ENCODE peak calls at places on chromosome 5, in eight cellular contexts. B, J, Z, S, H, V, M and Y are unnamed samples.

GRCh38 chr5:169831331-169831730 is 149.0 kb downstream of the INSYN2B start:
- DNase-seq in V (no peak), Z (no peak), B (no peak), H (no peak), J (peak), M (no peak), S (no peak), Y (no peak)

GRCh38 chr5:157463621-157464407 is 3.8 kb downstream of the NIPAL4 start:
- DNase-seq in V (no peak), J (peak), B (peak), Z (no peak), S (no peak), H (peak), M (no peak), Y (no peak)

GRCh38 chr5:113043491-113043931 is 66.9 kb downstream of the DCP2 start:
- DNase-seq in M (peak), J (peak), V (peak), B (peak), H (no peak), Z (no peak), S (peak), Y (no peak)

GRCh38 chr5:172946146-172946545 is 13.1 kb upstream of the RPL26L1 start:
- DNase-seq in Z (no peak), B (no peak), V (no peak), S (no peak), H (no peak), J (no peak), M (no peak), Y (no peak)

GRCh38 chr5:122121782-122122465 is 7.4 kb upstream of the ZNF474 start:
- DNase-seq in M (no peak), S (no peak), V (no peak), B (no peak), Z (no peak), J (no peak), H (no peak), Y (no peak)

GRCh38 chr5:10702911-10703491 is 58.0 kb downstream of the DAP start:
- DNase-seq in V (no peak), B (no peak), J (peak), Z (no peak), M (no peak), S (no peak), H (no peak), Y (no peak)

GRCh38 chr5:103561670-103562069 is 919 bp downstream of the NUDT12 start:
- DNase-seq in H (no peak), J (peak), S (no peak), V (no peak), B (no peak), Z (no peak), M (no peak), Y (no peak)

GRCh38 chr5:72378636-72379289 is 58.6 kb downstream of the PTCD2 start:
- DNase-seq in B (no peak), J (peak), S (no peak), Z (no peak), H (peak), V (no peak), M (no peak), Y (no peak)

GRCh38 chr5:130666462-130666861 is 498.6 kb downstream of the HINT1 start:
- DNase-seq in H (no peak), Z (no peak), M (no peak), V (no peak), S (no peak), B (no peak), J (no peak), Y (no peak)

GRCh38 chr5:15501057-15501791 is 1.2 kb downstream of the FBXL7 start:
- DNase-seq in M (no peak), Z (no peak), B (peak), S (peak), H (peak), V (peak), J (peak), Y (peak)

GRCh38 chr5:6496207-6496584 is 47.5 kb downstream of the UBE2QL1 start:
- DNase-seq in V (no peak), Z (peak), J (no peak), H (no peak), S (no peak), B (no peak), M (no peak), Y (peak)

GRCh38 chr5:133467325-133467700 is 145.0 kb downstream of the FSTL4 start:
- DNase-seq in J (no peak), V (no peak), M (no peak), Z (no peak), B (no peak), S (no peak), H (no peak), Y (no peak)

GRCh38 chr5:12312343-12312742 is 408.1 kb upstream of the CTNND2 start:
- DNase-seq in V (no peak), S (no peak), J (no peak), Z (no peak), H (no peak), M (no peak), B (no peak), Y (no peak)

GRCh38 chr5:142222881-142223558 is 101.8 kb downstream of the SPRY4 start:
- DNase-seq in B (no peak), M (no peak), H (no peak), S (no peak), V (no peak), J (no peak), Z (no peak), Y (no peak)

GRCh38 chr5:1174122-1174936 is 27.1 kb upstream of the SLC6A19 start:
- DNase-seq in H (peak), B (no peak), M (no peak), S (peak), Z (peak), V (peak), J (peak), Y (peak)

GRCh38 chr5:646396-647201 is 34.5 kb downstream of the CEP72 start:
- DNase-seq in J (peak), M (no peak), V (no peak), B (no peak), H (no peak), Z (no peak), S (no peak), Y (no peak)

GRCh38 chr5:102663771-102664530 is 91.2 kb upstream of the PAM start:
- DNase-seq in V (no peak), S (no peak), B (no peak), Z (no peak), M (no peak), J (no peak), H (no peak), Y (no peak)

GRCh38 chr5:170863646-170864045 is 1.8 kb downstream of the RANBP17 start:
- DNase-seq in S (no peak), J (peak), M (no peak), V (no peak), H (no peak), Z (no peak), B (no peak), Y (no peak)

GRCh38 chr5:164119806-164120440 is 614.5 kb downstream of the MAT2B start:
- DNase-seq in S (no peak), H (no peak), J (peak), B (no peak), M (no peak), V (peak), Z (no peak), Y (no peak)

GRCh38 chr5:84088996-84089395 is 295.7 kb downstream of the EDIL3 start:
- DNase-seq in M (no peak), S (no peak), Z (no peak), V (no peak), H (no peak), J (peak), B (no peak), Y (peak)

GRCh38 chr5:172189693-172190296 is 1.8 kb upstream of the STK10 start:
- DNase-seq in M (no peak), S (no peak), J (no peak), Z (no peak), B (no peak), V (no peak), H (no peak), Y (no peak)

GRCh38 chr5:149228610-149229297 is 42.9 kb upstream of the AFAP1L1 start:
- DNase-seq in J (peak), S (no peak), Z (no peak), H (peak), B (no peak), M (no peak), V (no peak), Y (no peak)

GRCh38 chr5:175885813-175886212 is 14.4 kb downstream of the CPLX2 start:
- DNase-seq in Z (no peak), B (no peak), V (no peak), M (no peak), J (peak), S (no peak), H (no peak), Y (no peak)

GRCh38 chr5:153404747-153405146 is 85.7 kb upstream of the GRIA1 start:
- DNase-seq in H (no peak), B (no peak), Z (no peak), S (no peak), M (no peak), V (peak), J (no peak), Y (no peak)

GRCh38 chr5:62466228-62466627 is 53.7 kb downstream of the IPO11 start:
- DNase-seq in J (peak), H (no peak), B (no peak), M (no peak), Z (no peak), V (no peak), S (no peak), Y (no peak)

GRCh38 chr5:106331415-106331814 is 1339.3 kb downstream of the EFNA5 start:
- DNase-seq in M (no peak), Z (no peak), S (no peak), V (no peak), H (no peak), J (peak), B (no peak), Y (no peak)

GRCh38 chr5:98880151-98880550 is 48.7 kb downstream of the CHD1 start:
- DNase-seq in S (no peak), M (no peak), V (no peak), B (no peak), H (no peak), J (no peak), Z (no peak), Y (no peak)

GRCh38 chr5:179776413-179776938 is 17.3 kb upstream of the LTC4S start:
- DNase-seq in J (no peak), H (no peak), Z (no peak), M (no peak), S (no peak), B (no peak), V (no peak), Y (no peak)

GRCh38 chr5:91072891-91073290 is 310.2 kb downstream of the ARRDC3 start:
- DNase-seq in M (no peak), Z (no peak), J (peak), V (no peak), H (no peak), S (no peak), B (no peak), Y (no peak)

GRCh38 chr5:91077623-91078022 is 305.5 kb downstream of the ARRDC3 start:
- DNase-seq in Z (no peak), V (no peak), B (no peak), J (no peak), H (no peak), M (no peak), S (no peak), Y (no peak)

GRCh38 chr5:91070761-91071429 is 312.2 kb downstream of the ARRDC3 start:
- DNase-seq in Z (no peak), M (no peak), H (no peak), B (no peak), V (no peak), J (no peak), S (no peak), Y (no peak)

GRCh38 chr5:91076138-91076537 is 307.0 kb downstream of the ARRDC3 start:
- DNase-seq in H (no peak), B (no peak), S (no peak), M (no peak), Z (no peak), V (no peak), J (no peak), Y (no peak)

DNA sequence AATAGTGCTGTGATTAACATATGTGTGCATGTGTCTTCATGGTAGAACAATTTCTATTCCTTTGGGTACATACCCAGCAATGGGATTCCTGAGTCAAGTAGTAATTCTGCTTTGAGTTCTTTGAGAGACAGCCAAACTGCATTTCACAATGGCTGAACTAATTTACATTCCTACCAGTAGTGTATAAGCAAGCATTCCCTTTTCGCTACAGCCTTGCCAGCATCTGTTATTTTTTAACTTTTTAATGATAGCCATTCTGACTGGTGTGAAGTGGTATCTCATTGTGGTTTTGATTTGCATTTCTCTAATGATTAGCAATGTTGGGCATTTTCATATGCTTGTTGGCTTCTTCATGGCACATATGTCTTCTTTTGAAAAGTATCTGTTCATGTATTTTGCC is 308.5 kb downstream of the ARRDC3 start:
- DNase-seq in H (no peak), M (no peak), B (no peak), Z (no peak), J (peak), V (no peak), S (no peak), Y (no peak)
- TF ChIP-seq CTCF in H (no peak), M (peak), B (no peak), Z (no peak), J (peak), V (no peak), S (no peak), Y (no peak)

GRCh38 chr5:65663804-65664521 is 39.1 kb downstream of the SHLD3 start:
- DNase-seq in V (no peak), J (peak), M (no peak), B (no peak), S (no peak), H (no peak), Z (no peak), Y (no peak)
- TF ChIP-seq CTCF in V (peak), J (peak), M (peak), B (no peak), S (peak), H (peak), Z (no peak), Y (no peak)

GRCh38 chr5:141182248-141182647 is at the start of gene PCDHB16:
- DNase-seq in Z (no peak), B (no peak), H (no peak), V (peak), M (no peak), J (peak), S (no peak), Y (no peak)

GRCh38 chr5:141192110-141192725 is at the start of gene PCDHB10:
- DNase-seq in B (no peak), Z (peak), J (peak), S (no peak), V (peak), H (no peak), M (peak), Y (no peak)

DNA sequence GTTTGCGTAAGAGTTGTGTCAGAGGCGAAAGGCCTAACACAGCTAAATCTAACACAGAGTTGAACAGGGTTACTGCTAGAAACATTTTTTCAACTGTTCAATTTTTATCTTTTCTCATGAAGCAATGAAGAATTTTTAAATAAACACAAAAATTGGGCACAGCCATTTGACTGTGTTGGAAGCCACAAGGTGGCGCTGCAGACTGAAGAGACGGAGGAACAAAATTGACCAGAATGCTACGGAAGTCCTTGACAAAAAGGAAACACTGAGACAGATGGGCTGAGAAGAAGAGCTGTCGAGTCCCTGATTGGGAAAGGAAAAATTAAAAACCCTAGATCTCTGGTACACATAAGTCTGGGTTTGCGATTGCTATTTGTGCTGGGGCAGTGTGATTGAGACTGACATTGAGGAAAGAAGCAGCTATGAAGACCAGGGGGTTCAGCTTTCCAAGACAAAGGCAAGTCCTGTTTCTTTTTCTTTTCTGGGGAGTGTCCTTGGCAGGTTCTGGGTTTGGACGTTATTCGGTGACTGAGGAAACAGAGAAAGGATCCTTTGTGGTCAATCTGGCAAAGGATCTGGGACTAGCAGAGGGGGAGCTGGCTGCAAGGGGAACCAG is at the start of gene PCDHB9:
- DNase-seq in B (no peak), H (no peak), S (no peak), V (peak), M (no peak), Z (no peak), J (peak), Y (no peak)
- TF ChIP-seq CTCF in B (no peak), H (no peak), S (no peak), V (peak), M (peak), Z (peak), J (peak), Y (no peak)

GRCh38 chr5:160656961-160657570 is 194.9 kb downstream of the ATP10B start:
- DNase-seq in J (no peak), B (no peak), H (no peak), V (no peak), M (no peak), S (no peak), Z (no peak), Y (no peak)
- TF ChIP-seq CTCF in J (no peak), B (no peak), H (no peak), V (no peak), M (no peak), S (no peak), Z (no peak), Y (no peak)